ENCODE peak calls at places on chromosomes 13 and 19, in six cellular contexts. O is NCI-H1436; Q is MG63; B is stimulated activated CD4-positive, alpha-beta T cell treated with anti-CD3 and anti-CD28 coated beads, Interleukin-4, amount 100 ng/mL, for 4 hours; U is RWPE1; S is osteoblast. W is an unnamed sample.

GRCh38 chr13:57739791-57740190 is 108.2 kb downstream of the PCDH17 start:
- DNase-seq in O (no peak), Q (no peak), B (no peak), U (no peak), S (no peak), W (no peak)

GRCh38 chr13:39577833-39578232 is 25.2 kb downstream of the LHFPL6 start:
- DNase-seq in O (peak; percentile 3), Q (no peak), B (no peak), U (no peak), S (no peak), W (no peak)

GRCh38 chr19:2261438-2262172 is 5.4 kb upstream of the JSRP1 start:
- DNase-seq in O (no peak), Q (no peak), B (peak; percentile 35), U (no peak), S (peak; percentile 67), W (no peak)

GRCh38 chr13:98050041-98050466 is 92.8 kb upstream of the FARP1 start:
- DNase-seq in O (no peak), Q (peak; percentile 74), B (no peak), U (no peak), S (no peak), W (no peak)

GRCh38 chr19:17933414-17934129 is 757 bp downstream of the CCDC124 start:
- DNase-seq in O (no peak), Q (peak; percentile 33), B (no peak), U (peak; percentile 67), S (peak; percentile 76), W (no peak)

GRCh38 chr19:48656840-48657474 is 11.0 kb upstream of the CA11 start:
- DNase-seq in O (no peak), Q (peak; percentile 76), B (no peak), U (peak; percentile 68), S (peak; percentile 95), W (no peak)

GRCh38 chr13:24254151-24254810 is 55.1 kb upstream of the C1QTNF9 start:
- DNase-seq in O (no peak), Q (no peak), B (peak; percentile 48), U (no peak), S (peak; percentile 88), W (no peak)

GRCh38 chr13:113948034-113948742 is 25.7 kb downstream of the C13orf46 start:
- DNase-seq in O (no peak), Q (no peak), B (no peak), U (no peak), S (peak; percentile 89), W (no peak)

GRCh38 chr13:112657850-112658445 is 31.9 kb upstream of the ATP11A start:
- DNase-seq in O (no peak), Q (no peak), B (no peak), U (peak; percentile 73), S (no peak), W (no peak)

GRCh38 chr13:100650321-100650720 is 24.3 kb downstream of the TMTC4 start:
- DNase-seq in O (no peak), Q (no peak), B (no peak), U (no peak), S (no peak), W (no peak)

GRCh38 chr19:12913871-12914690 is 5.0 kb downstream of the SYCE2 start:
- DNase-seq in O (no peak), Q (no peak), B (peak; percentile 48), U (no peak), S (peak; percentile 67), W (no peak)

GRCh38 chr19:55580628-55581144 is at the start of gene ZNF579:
- DNase-seq in O (peak; percentile 91), Q (peak; percentile 92), B (peak; percentile 70), U (peak; percentile 77), S (peak; percentile 99), W (peak; percentile 98)

GRCh38 chr13:22736768-22737092 is 444.0 kb upstream of the SGCG start:
- DNase-seq in O (no peak), Q (no peak), B (no peak), U (no peak), S (no peak), W (no peak)